ENCODE peak calls at places on chromosomes 1 and 21, in ten cellular contexts. N, G, F, X, U, A, D, L, O and C are unnamed samples.

GRCh38 chr1:54342764-54343687 is 63.2 kb downstream of the SSBP3 start:
- DNase-seq in X (no peak), L (no peak), G (no peak), F (no peak), A (no peak), U (no peak), D (no peak), O (no peak), N (no peak), C (no peak)

GRCh38 chr21:35171385-35171784 is 122.3 kb upstream of the RUNX1 start:
- DNase-seq in G (no peak), A (no peak), X (no peak), F (no peak), O (no peak), N (no peak), D (no peak), L (no peak), U (no peak), C (no peak)

GRCh38 chr1:208036177-208036808 is 125.4 kb upstream of the CD34 start:
- DNase-seq in F (no peak), L (no peak), D (no peak), U (peak), X (no peak), O (no peak), G (no peak), A (peak), N (no peak), C (no peak)

GRCh38 chr1:214233856-214234634 is 46.9 kb upstream of the SMYD2 start:
- DNase-seq in N (no peak), G (no peak), F (no peak), U (no peak), O (no peak), A (no peak), L (no peak), D (no peak), X (no peak), C (no peak)

GRCh38 chr21:31489014-31489413 is 145.0 kb upstream of the TIAM1 start:
- DNase-seq in X (no peak), U (no peak), O (no peak), F (no peak), L (no peak), A (no peak), D (no peak), G (no peak), N (no peak), C (no peak)

GRCh38 chr21:45019076-45019886 is 55.1 kb upstream of the ADARB1 start:
- DNase-seq in D (no peak), X (no peak), U (no peak), N (no peak), A (no peak), F (no peak), O (peak), G (no peak), L (no peak), C (no peak)

GRCh38 chr1:204286841-204287387 is 72.8 kb downstream of the PLEKHA6 start:
- DNase-seq in L (peak), O (peak), G (peak), F (no peak), D (no peak), A (no peak), X (no peak), N (peak), U (peak), C (no peak)

GRCh38 chr1:228039986-228040385 is 33.2 kb downstream of the WNT3A start:
- DNase-seq in A (no peak), G (no peak), N (no peak), F (no peak), U (no peak), X (no peak), D (no peak), O (no peak), L (no peak), C (no peak)

GRCh38 chr1:115296981-115297380 is 41.1 kb downstream of the NGF start:
- DNase-seq in F (no peak), U (no peak), N (no peak), L (no peak), X (no peak), O (no peak), D (no peak), G (no peak), A (peak), C (no peak)

GRCh38 chr1:18091660-18092446 is 15.7 kb upstream of the IGSF21 start:
- DNase-seq in D (no peak), G (no peak), A (peak), N (no peak), O (no peak), U (peak), X (no peak), F (peak), L (no peak), C (no peak)